ENCODE peak calls at places on chromosomes 13 and 19, in ten cellular contexts. K is upper lobe of left lung; J is A673; T is left ventricle myocardium inferior; Q is AG04450; U is CD8-positive, alpha-beta T cell; P is upper lobe of right lung; C is effector memory CD4-positive, alpha-beta T cell; L is fibroblast of lung; H is tibial artery. I is an unnamed sample.
A peak's percentile ranks its signal among the peaks of the same experiment; 100 is the strongest.

GRCh38 chr13:42116225-42116624 is 67.8 kb downstream of the DGKH start:
- DNase-seq in K (no peak), U (no peak), Q (no peak), H (no peak), T (no peak), C (no peak), J (no peak), P (no peak), L (no peak), I (no peak)

GRCh38 chr13:78608705-78609463 is 5.5 kb upstream of the POU4F1 start:
- DNase-seq in K (no peak), L (peak; percentile 4), J (no peak), C (no peak), P (no peak), T (no peak), U (no peak), H (no peak), Q (no peak), I (no peak)

GRCh38 chr13:22468055-22468454 is 712.7 kb upstream of the SGCG start:
- DNase-seq in L (no peak), J (no peak), T (no peak), Q (no peak), U (no peak), P (no peak), K (no peak), H (no peak), C (no peak), I (no peak)

GRCh38 chr13:96544965-96545364 is 449.3 kb downstream of the OXGR1 start:
- DNase-seq in P (no peak), H (no peak), J (no peak), C (no peak), T (no peak), L (peak; percentile 4), K (no peak), Q (no peak), U (no peak), I (no peak)

GRCh38 chr13:27295660-27296059 is 25.0 kb downstream of the RASL11A start:
- DNase-seq in P (no peak), C (no peak), J (no peak), T (no peak), U (no peak), L (no peak), H (no peak), K (no peak), Q (no peak), I (no peak)

GRCh38 chr19:35905178-35905727 is 2.8 kb downstream of the TYROBP start:
- DNase-seq in K (no peak), U (no peak), C (no peak), Q (no peak), L (no peak), J (peak; percentile 25), T (no peak), H (no peak), P (no peak), I (no peak)

GRCh38 chr13:49561064-49561410 is 24.3 kb downstream of the RCBTB1 start:
- DNase-seq in P (no peak), J (no peak), Q (no peak), C (no peak), L (no peak), U (no peak), T (no peak), K (no peak), H (no peak), I (peak; percentile 25)

GRCh38 chr19:4149518-4150288 is 3.7 kb upstream of the CREB3L3 start:
- DNase-seq in K (peak; percentile 35), P (no peak), H (no peak), U (no peak), Q (no peak), J (no peak), L (no peak), T (no peak), C (no peak), I (no peak)

GRCh38 chr13:111572956-111573355 is 252.5 kb downstream of the TEX29 start:
- DNase-seq in K (no peak), Q (no peak), H (no peak), C (no peak), T (no peak), P (no peak), L (no peak), U (no peak), J (no peak), I (no peak)

GRCh38 chr13:110475117-110475516 is 86.4 kb downstream of the RAB20 start:
- DNase-seq in Q (no peak), U (no peak), T (no peak), K (peak; percentile 75), J (no peak), L (no peak), P (no peak), H (no peak), C (no peak), I (no peak)

DNA sequence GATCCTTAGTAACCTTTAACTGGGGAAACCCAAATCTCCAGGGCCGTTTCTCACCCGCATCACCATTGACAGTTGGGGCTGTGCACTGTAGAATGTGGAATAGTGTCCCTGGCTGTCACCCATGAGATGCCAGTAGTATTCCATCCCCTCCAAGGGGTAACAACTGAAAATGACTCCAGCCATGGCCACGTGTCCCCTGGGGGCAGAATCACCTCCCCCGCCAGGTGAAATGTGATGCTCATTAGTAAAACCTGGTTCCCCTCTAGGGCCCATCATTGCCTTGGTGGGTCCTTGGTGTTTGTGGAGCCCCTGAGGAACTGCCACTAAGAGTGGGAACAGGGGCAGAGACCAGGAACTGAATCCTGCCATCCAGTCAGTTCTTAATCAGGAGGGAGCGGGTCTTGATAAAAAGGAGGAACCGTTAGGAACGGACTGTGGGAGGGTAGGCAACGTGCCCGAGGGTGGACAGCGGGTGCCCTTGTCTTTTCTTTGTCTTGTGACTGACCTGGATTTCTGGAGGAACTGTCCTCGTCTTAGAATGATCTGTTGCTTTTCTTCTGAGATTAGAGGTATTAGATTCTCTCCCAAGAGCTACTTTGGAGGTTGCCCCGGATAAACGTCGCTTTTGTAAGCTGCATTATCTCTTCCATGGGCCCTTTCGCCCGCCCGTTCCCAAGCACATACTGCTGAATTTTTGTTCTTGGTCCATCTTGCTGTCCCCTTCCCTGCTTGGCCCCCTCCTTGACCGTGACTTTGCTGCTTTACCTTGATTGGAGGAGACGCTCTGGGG is 3.5 kb downstream of the MYO9B start:
- DNase-seq in L (no peak), T (no peak), H (no peak), P (no peak), K (peak; percentile 31), C (no peak), J (no peak), Q (no peak), U (no peak), I (no peak)
- H3K4me3 ChIP-seq in L (peak overlapping the region; percentile 57), T (peak overlapping the region; percentile 46), H (peak overlapping the region; percentile 55), P (peak overlapping the region; percentile 30), K (peak overlapping the region; percentile 29), C (peak overlapping the region; percentile 41), J (no peak overlapping the region), Q (peak overlapping the region; percentile 71), U (no peak overlapping the region), I (peak overlapping the region; percentile 33)

GRCh38 chr19:48613024-48613851 is 1.6 kb downstream of the FAM83E start:
- DNase-seq in H (no peak), Q (no peak), T (no peak), U (no peak), J (no peak), L (no peak), K (peak; percentile 45), P (peak; percentile 78), C (no peak), I (no peak)

GRCh38 chr19:48614436-48615144 is at the start of gene FAM83E:
- DNase-seq in P (peak; percentile 94), K (peak; percentile 95), U (no peak), J (peak; percentile 32), C (no peak), Q (no peak), T (no peak), H (peak; percentile 64), L (no peak), I (no peak)

GRCh38 chr19:48611872-48612271 is 3.0 kb downstream of the FAM83E start:
- DNase-seq in H (no peak), Q (no peak), P (no peak), K (no peak), J (no peak), C (no peak), T (no peak), L (no peak), U (no peak), I (no peak)

GRCh38 chr19:48615145-48616040 is 517 bp upstream of the FAM83E start:
- DNase-seq in T (no peak), J (no peak), L (no peak), C (no peak), H (peak; percentile 64), K (no peak), P (no peak), Q (no peak), U (no peak), I (no peak)

GRCh38 chr19:48613852-48614435 is 932 bp downstream of the FAM83E start:
- DNase-seq in J (no peak), U (no peak), L (no peak), T (no peak), C (no peak), P (no peak), Q (no peak), K (no peak), H (no peak), I (no peak)
- H3K27ac ChIP-seq in J (peak overlapping the region; percentile 42), U (no peak overlapping the region), L (no peak overlapping the region), T (no peak overlapping the region), C (no peak overlapping the region), P (peak overlapping the region; percentile 79), Q (no peak overlapping the region), K (peak overlapping the region; percentile 94), H (no peak overlapping the region), I (no peak overlapping the region)

GRCh38 chr19:5742051-5742450 is 21.6 kb downstream of the CATSPERD start:
- DNase-seq in L (no peak), P (no peak), U (no peak), T (no peak), H (no peak), C (no peak), K (no peak), J (no peak), Q (no peak), I (no peak)

GRCh38 chr19:5743640-5744039 is 23.2 kb downstream of the CATSPERD start:
- DNase-seq in T (no peak), L (no peak), P (no peak), Q (no peak), U (no peak), J (no peak), H (no peak), C (no peak), K (no peak), I (no peak)

GRCh38 chr19:5738423-5738822 is 18.0 kb downstream of the CATSPERD start:
- DNase-seq in C (no peak), P (no peak), K (no peak), Q (no peak), J (no peak), L (peak; percentile 9), U (no peak), H (no peak), T (no peak), I (no peak)
- H3K4me3 ChIP-seq in C (no peak overlapping the region), P (no peak overlapping the region), K (no peak overlapping the region), Q (no peak overlapping the region), J (no peak overlapping the region), L (no peak overlapping the region), U (no peak overlapping the region), H (no peak overlapping the region), T (no peak overlapping the region), I (no peak overlapping the region)

DNA sequence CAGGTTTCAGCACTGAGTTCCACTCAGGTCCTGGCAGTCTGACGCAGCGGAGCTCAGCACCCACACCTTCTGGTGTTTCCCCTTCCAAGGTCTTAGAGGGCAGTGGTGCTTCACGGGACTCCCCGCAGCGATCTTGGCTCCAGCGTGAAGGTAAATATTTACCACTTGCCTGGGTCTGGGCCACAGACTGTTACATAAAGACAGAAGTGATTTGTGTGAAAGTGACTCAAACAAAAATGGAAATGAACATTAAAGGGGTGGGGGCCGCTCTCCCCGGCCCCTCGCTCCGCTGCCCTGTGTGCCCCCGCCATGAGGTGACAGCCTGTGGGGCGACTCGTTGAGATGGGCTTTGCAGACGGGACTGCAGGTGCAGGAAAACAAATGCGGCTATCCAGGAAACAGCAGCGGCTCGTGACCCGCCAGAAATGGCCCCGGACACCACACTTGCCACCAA is 55.0 kb downstream of the GGACT start:
- DNase-seq in T (no peak), P (no peak), H (no peak), K (no peak), C (no peak), U (no peak), L (no peak), Q (no peak), J (no peak), I (no peak)
- H3K27ac ChIP-seq in T (no peak overlapping the region), P (no peak overlapping the region), H (no peak overlapping the region), K (no peak overlapping the region), C (no peak overlapping the region), U (no peak overlapping the region), L (no peak overlapping the region), Q (no peak overlapping the region), J (no peak overlapping the region), I (no peak overlapping the region)